ENCODE peak calls at places on chromosome 2, in eight cellular contexts. I is NCI-H1417; W is posterior cingulate gyrus; T is Calu3; C is neural crest cell; K is islet precursor cell; R is activated CD4-positive, CD25-positive, alpha-beta regulatory T cell; O is AG04449. M is an unnamed sample.

GRCh38 chr2:219290381-219291171 is 11.4 kb downstream of the DNAJB2 start:
- DNase-seq in I (no peak), W (no peak), T (no peak), C (no peak), K (no peak), R (no peak), O (no peak), M (no peak)

GRCh38 chr2:132415256-132416079 is 1.1 kb upstream of the GPR39 start:
- DNase-seq in I (peak), W (no peak), T (peak), C (no peak), K (no peak), R (no peak), O (no peak), M (no peak)

GRCh38 chr2:36456227-36456788 is 100.7 kb downstream of the CRIM1 start:
- DNase-seq in I (no peak), W (no peak), T (no peak), C (no peak), K (no peak), R (no peak), O (no peak), M (no peak)

GRCh38 chr2:7508220-7508943 is 591.2 kb downstream of the RNF144A start:
- DNase-seq in I (peak), W (no peak), T (no peak), C (no peak), K (no peak), R (no peak), O (no peak), M (peak)

GRCh38 chr2:173985595-173985994 is 20.4 kb upstream of the SP3 start:
- DNase-seq in I (no peak), W (no peak), T (no peak), C (no peak), K (no peak), R (no peak), O (no peak), M (no peak)

GRCh38 chr2:232927041-232927792 is 57.2 kb downstream of the SNORC start:
- DNase-seq in I (no peak), W (no peak), T (peak), C (no peak), K (no peak), R (no peak), O (no peak), M (no peak)

GRCh38 chr2:60882971-60883753 is 1.8 kb downstream of the REL start:
- DNase-seq in I (no peak), W (no peak), T (no peak), C (no peak), K (peak), R (no peak), O (no peak), M (no peak)

GRCh38 chr2:111053266-111053665 is 67.4 kb upstream of the BCL2L11 start:
- DNase-seq in I (no peak), W (no peak), T (no peak), C (no peak), K (no peak), R (no peak), O (no peak), M (no peak)

GRCh38 chr2:178478102-178478441 is 328 bp downstream of the FKBP7 start:
- DNase-seq in I (no peak), W (no peak), T (peak), C (peak), K (no peak), R (no peak), O (no peak), M (no peak)

GRCh38 chr2:200435379-200435778 is 74.5 kb downstream of the KCTD18 start:
- DNase-seq in I (no peak), W (no peak), T (no peak), C (no peak), K (no peak), R (no peak), O (peak), M (no peak)

GRCh38 chr2:109160714-109161440 is 31.9 kb downstream of the SH3RF3 start:
- DNase-seq in I (no peak), W (no peak), T (no peak), C (no peak), K (no peak), R (no peak), O (no peak), M (no peak)

GRCh38 chr2:210072922-210073509 is 70.6 kb downstream of the RPE start:
- DNase-seq in I (no peak), W (no peak), T (peak), C (no peak), K (no peak), R (no peak), O (no peak), M (peak)

GRCh38 chr2:113851640-113852039 is 38.2 kb upstream of the ACTR3 start:
- DNase-seq in I (no peak), W (no peak), T (no peak), C (no peak), K (no peak), R (no peak), O (no peak), M (no peak)

GRCh38 chr2:66982766-66983165 is 414.4 kb upstream of the ETAA1 start:
- DNase-seq in I (no peak), W (no peak), T (no peak), C (no peak), K (no peak), R (no peak), O (no peak), M (no peak)

GRCh38 chr2:97840198-97840597 is 126.8 kb downstream of the ZAP70 start:
- DNase-seq in I (no peak), W (no peak), T (no peak), C (no peak), K (no peak), R (no peak), O (no peak), M (no peak)

M was measured in BJ.